ENCODE peak calls at places on chromosomes 16 and 17, in ten cellular contexts. One of them, this sample, is unnamed.

GRCh38 chr17:60392845-60393702 is 1.1 kb upstream of the USP32 start:
- DNase-seq in stimulated activated CD4-positive, alpha-beta T cell treated with anti-CD3 and anti-CD28 coated beads, Interleukin-1b, Interleukin-23, amount 100 ng/mL, for 24 hours: no peak
- DNase-seq in upper lobe of right lung: peak; percentile 67
- DNase-seq in stromal cell of bone marrow: peak; percentile 47
- DNase-seq in A549: peak; percentile 35
- DNase-seq in EL: peak; percentile 50
- DNase-seq in heart left ventricle: peak; percentile 38
- DNase-seq in cardiac muscle cell: peak; percentile 32
- DNase-seq in astrocyte of the spinal cord: peak; percentile 69
- DNase-seq in prostate gland: peak; percentile 44
- DNase-seq in this sample: peak; percentile 72

GRCh38 chr16:84898447-84898846 is 78.7 kb downstream of the CRISPLD2 start:
- DNase-seq in EL: no peak
- DNase-seq in stimulated activated CD4-positive, alpha-beta T cell treated with anti-CD3 and anti-CD28 coated beads, Interleukin-1b, Interleukin-23, amount 100 ng/mL, for 24 hours: no peak
- DNase-seq in A549: no peak
- DNase-seq in upper lobe of right lung: no peak
- DNase-seq in stromal cell of bone marrow: no peak
- DNase-seq in astrocyte of the spinal cord: no peak
- DNase-seq in prostate gland: no peak
- DNase-seq in cardiac muscle cell: no peak
- DNase-seq in heart left ventricle: no peak
- DNase-seq in this sample: peak; percentile 63

GRCh38 chr17:48510761-48511604 is 19.8 kb downstream of the HOXB1 start:
- DNase-seq in astrocyte of the spinal cord: peak; percentile 53
- DNase-seq in stimulated activated CD4-positive, alpha-beta T cell treated with anti-CD3 and anti-CD28 coated beads, Interleukin-1b, Interleukin-23, amount 100 ng/mL, for 24 hours: no peak
- DNase-seq in prostate gland: no peak
- DNase-seq in stromal cell of bone marrow: peak; percentile 64
- DNase-seq in EL: no peak
- DNase-seq in A549: no peak
- DNase-seq in heart left ventricle: no peak
- DNase-seq in upper lobe of right lung: no peak
- DNase-seq in cardiac muscle cell: no peak
- DNase-seq in this sample: peak; percentile 72

GRCh38 chr16:14024300-14024699 is 46.8 kb upstream of the MRTFB start:
- DNase-seq in A549: no peak
- DNase-seq in EL: no peak
- DNase-seq in stromal cell of bone marrow: no peak
- DNase-seq in prostate gland: no peak
- DNase-seq in astrocyte of the spinal cord: no peak
- DNase-seq in stimulated activated CD4-positive, alpha-beta T cell treated with anti-CD3 and anti-CD28 coated beads, Interleukin-1b, Interleukin-23, amount 100 ng/mL, for 24 hours: no peak
- DNase-seq in upper lobe of right lung: no peak
- DNase-seq in heart left ventricle: no peak
- DNase-seq in cardiac muscle cell: no peak
- DNase-seq in this sample: peak; percentile 8

GRCh38 chr17:32596206-32596605 is 109.4 kb downstream of the CDK5R1 start:
- DNase-seq in A549: no peak
- DNase-seq in astrocyte of the spinal cord: no peak
- DNase-seq in heart left ventricle: no peak
- DNase-seq in cardiac muscle cell: no peak
- DNase-seq in stromal cell of bone marrow: no peak
- DNase-seq in upper lobe of right lung: no peak
- DNase-seq in EL: no peak
- DNase-seq in prostate gland: no peak
- DNase-seq in stimulated activated CD4-positive, alpha-beta T cell treated with anti-CD3 and anti-CD28 coated beads, Interleukin-1b, Interleukin-23, amount 100 ng/mL, for 24 hours: no peak
- DNase-seq in this sample: no peak

GRCh38 chr17:65690626-65691310 is 129.3 kb upstream of the AXIN2 start:
- DNase-seq in EL: no peak
- DNase-seq in stromal cell of bone marrow: no peak
- DNase-seq in upper lobe of right lung: no peak
- DNase-seq in prostate gland: no peak
- DNase-seq in heart left ventricle: no peak
- DNase-seq in astrocyte of the spinal cord: no peak
- DNase-seq in cardiac muscle cell: no peak
- DNase-seq in A549: no peak
- DNase-seq in stimulated activated CD4-positive, alpha-beta T cell treated with anti-CD3 and anti-CD28 coated beads, Interleukin-1b, Interleukin-23, amount 100 ng/mL, for 24 hours: no peak
- DNase-seq in this sample: no peak

GRCh38 chr16:68700120-68700519 is 37.0 kb upstream of the CDH1 start:
- DNase-seq in stimulated activated CD4-positive, alpha-beta T cell treated with anti-CD3 and anti-CD28 coated beads, Interleukin-1b, Interleukin-23, amount 100 ng/mL, for 24 hours: no peak
- DNase-seq in EL: peak; percentile 33
- DNase-seq in A549: no peak
- DNase-seq in upper lobe of right lung: no peak
- DNase-seq in astrocyte of the spinal cord: no peak
- DNase-seq in stromal cell of bone marrow: no peak
- DNase-seq in heart left ventricle: no peak
- DNase-seq in prostate gland: no peak
- DNase-seq in cardiac muscle cell: no peak
- DNase-seq in this sample: no peak

GRCh38 chr17:79160980-79161621 is 86.5 kb downstream of the ENGASE start:
- DNase-seq in heart left ventricle: no peak
- DNase-seq in prostate gland: no peak
- DNase-seq in cardiac muscle cell: no peak
- DNase-seq in stimulated activated CD4-positive, alpha-beta T cell treated with anti-CD3 and anti-CD28 coated beads, Interleukin-1b, Interleukin-23, amount 100 ng/mL, for 24 hours: no peak
- DNase-seq in EL: peak; percentile 35
- DNase-seq in astrocyte of the spinal cord: no peak
- DNase-seq in A549: no peak
- DNase-seq in upper lobe of right lung: no peak
- DNase-seq in stromal cell of bone marrow: no peak
- DNase-seq in this sample: peak; percentile 52